ENCODE peak calls at places on chromosomes 16 and 17, in eight cellular contexts. O is hepatocyte, U is SK-N-MC, H is BE2C, F is mammary epithelial cell, W is HAP-1, I is body of pancreas, Q is PC-3. K is an unnamed sample. For H3K9me3, the result is how much of the 10 kb centered on the place peaks cover.

GRCh38 chr16:27232061-27232841 is 28.9 kb downstream of the KDM8 start:
- DNase-seq in O (no peak), U (no peak), H (no peak), F (no peak), W (no peak), I (no peak), Q (no peak), K (peak)

GRCh38 chr17:45318561-45319230 is 1.9 kb upstream of the MAP3K14 start:
- DNase-seq in O (no peak), U (no peak), H (no peak), F (peak), W (no peak), I (peak), Q (peak), K (peak)

GRCh38 chr17:37607637-37608368 is 1.4 kb downstream of the SYNRG start:
- DNase-seq in O (no peak), U (no peak), H (no peak), F (no peak), W (no peak), I (no peak), Q (no peak), K (peak)

GRCh38 chr17:80879723-80880649 is 111.7 kb upstream of the CHMP6 start:
- DNase-seq in O (no peak), U (no peak), H (peak), F (no peak), W (no peak), I (no peak), Q (no peak), K (no peak)

GRCh38 chr17:83053779-83054451 is 25.5 kb upstream of the METRNL start:
- DNase-seq in O (no peak), U (no peak), H (no peak), F (no peak), W (no peak), I (no peak), Q (no peak), K (peak)

GRCh38 chr17:64455993-64456885 is 7.3 kb downstream of the MILR1 start:
- DNase-seq in O (no peak), U (no peak), H (no peak), F (no peak), W (no peak), I (no peak), Q (no peak), K (peak)

GRCh38 chr16:12097523-12098428 is 121.2 kb downstream of the SNX29 start:
- DNase-seq in O (peak), U (no peak), H (no peak), F (peak), W (no peak), I (no peak), Q (peak), K (no peak)

GRCh38 chr16:48384305-48384981 is 770 bp downstream of the SIAH1 start:
- DNase-seq in O (peak), U (no peak), H (peak), F (peak), W (peak), I (peak), Q (peak), K (peak)

GRCh38 chr16:24890746-24891145 is 45.0 kb downstream of the SLC5A11 start:
- DNase-seq in O (no peak), U (no peak), H (no peak), F (no peak), W (no peak), I (no peak), Q (no peak), K (no peak)

GRCh38 chr17:22273308-22273707 is 581.0 kb downstream of the KCNJ18 start:
- DNase-seq in O (no peak), U (no peak), H (no peak), F (no peak), W (no peak), I (no peak), Q (no peak), K (no peak)
- H3K9me3 ChIP-seq in O (under half), U (under half), H (under half), F (under half), W (under half), I (under half), Q (under half), K (under half)

GRCh38 chr16:2715519-2715918 is 4.5 kb downstream of the PRSS27 start:
- DNase-seq in O (peak), U (no peak), H (peak), F (peak), W (no peak), I (peak), Q (no peak), K (peak)
- H3K4me3 ChIP-seq in O (no peak), U (no peak), H (peak), F (no peak), W (no peak), I (no peak), Q (no peak), K (no peak)

GRCh38 chr17:15883617-15884111 is 61.3 kb upstream of the ADORA2B start:
- DNase-seq in O (no peak), U (no peak), H (no peak), F (peak), W (no peak), I (no peak), Q (peak), K (no peak)

GRCh38 chr17:15884731-15885130 is 60.2 kb upstream of the ADORA2B start:
- DNase-seq in O (no peak), U (no peak), H (no peak), F (peak), W (no peak), I (no peak), Q (peak), K (no peak)

GRCh38 chr17:15886221-15886620 is 58.7 kb upstream of the ADORA2B start:
- DNase-seq in O (no peak), U (no peak), H (no peak), F (peak), W (no peak), I (no peak), Q (peak), K (no peak)

GRCh38 chr17:15886804-15887203 is 58.1 kb upstream of the ADORA2B start:
- DNase-seq in O (no peak), U (no peak), H (peak), F (no peak), W (no peak), I (no peak), Q (no peak), K (no peak)

DNA sequence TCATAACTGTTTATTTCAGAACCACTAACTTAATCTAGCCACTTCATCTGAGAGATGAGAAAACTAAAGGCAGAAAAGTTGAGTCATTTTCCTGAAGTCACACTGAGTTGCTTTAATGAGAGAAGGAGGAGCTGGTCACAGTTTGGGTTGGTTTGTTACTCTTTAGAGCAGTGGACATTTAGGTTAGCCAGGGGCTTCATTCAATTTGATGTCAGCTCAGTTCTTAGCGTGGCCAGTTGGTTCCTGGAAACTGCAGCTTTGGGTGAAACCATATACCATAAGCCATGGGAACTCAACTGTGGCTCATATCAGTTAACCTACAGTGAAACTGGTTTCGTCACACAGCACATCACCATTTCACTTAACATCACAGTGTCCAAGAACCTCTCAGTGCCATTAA is 59.2 kb upstream of the ADORA2B start:
- DNase-seq in O (no peak), U (no peak), H (no peak), F (peak), W (no peak), I (no peak), Q (peak), K (no peak)
- H3K9me3 ChIP-seq in O (under half), U (under half), H (under half), F (under half), W (under half), I (under half), Q (under half), K (under half)

GRCh38 chr16:53061256-53061655 is 6.5 kb downstream of the CHD9 start:
- DNase-seq in O (no peak), U (no peak), H (no peak), F (no peak), W (no peak), I (no peak), Q (no peak), K (no peak)

GRCh38 chr16:53058441-53058840 is 3.6 kb downstream of the CHD9 start:
- DNase-seq in O (no peak), U (no peak), H (no peak), F (no peak), W (no peak), I (no peak), Q (no peak), K (no peak)

GRCh38 chr16:53059672-53060071 is 4.9 kb downstream of the CHD9 start:
- DNase-seq in O (no peak), U (no peak), H (no peak), F (no peak), W (no peak), I (no peak), Q (no peak), K (no peak)

GRCh38 chr16:53057658-53058057 is 2.9 kb downstream of the CHD9 start:
- DNase-seq in O (no peak), U (no peak), H (no peak), F (no peak), W (no peak), I (no peak), Q (no peak), K (no peak)

GRCh38 chr16:53058882-53059281 is 4.1 kb downstream of the CHD9 start:
- DNase-seq in O (no peak), U (no peak), H (no peak), F (no peak), W (no peak), I (no peak), Q (no peak), K (no peak)
- H3K4me3 ChIP-seq in O (no peak), U (no peak), H (no peak), F (no peak), W (no peak), I (no peak), Q (no peak), K (no peak)

GRCh38 chr17:22128723-22129122 is 436.4 kb downstream of the KCNJ18 start:
- DNase-seq in O (no peak), U (no peak), H (no peak), F (no peak), W (no peak), I (no peak), Q (no peak), K (no peak)
- H3K9me3 ChIP-seq in O (under half), U (under half), H (under half), F (under half), W (under half), I (under half), Q (under half), K (under half)

GRCh38 chr17:50560931-50561750 is 626 bp downstream of the CACNA1G start:
- DNase-seq in O (peak), U (no peak), H (no peak), F (no peak), W (no peak), I (no peak), Q (no peak), K (no peak)
- H3K4me3 ChIP-seq in O (peak), U (peak), H (peak), F (no peak), W (peak), I (no peak), Q (peak), K (peak)

GRCh38 chr17:22671110-22671509 is 978.8 kb downstream of the KCNJ18 start:
- DNase-seq in O (no peak), U (no peak), H (no peak), F (no peak), W (no peak), I (no peak), Q (no peak), K (no peak)
- H3K9me3 ChIP-seq in O (under half), U (under half), H (under half), F (under half), W (under half), I (under half), Q (under half), K (under half)

GRCh38 chr16:87806608-87807546 is 41.1 kb upstream of the KLHDC4 start:
- DNase-seq in O (peak), U (peak), H (peak), F (peak), W (no peak), I (peak), Q (peak), K (peak)
- H3K4me3 ChIP-seq in O (no peak), U (peak), H (peak), F (no peak), W (no peak), I (no peak), Q (peak), K (peak)

K was measured in small intestine.